ENCODE peak calls at places on chromosomes 11 and 22, in seven cellular contexts. D is epithelial cell of esophagus, C is AG10803, V is lung, J is AG04450, S is GM12865, O is ascending aorta. F is an unnamed sample.

GRCh38 chr22:24497879-24498278 is 2.7 kb downstream of the UPB1 start:
- DNase-seq in D (no peak), C (peak), V (no peak), J (no peak), S (no peak), O (no peak), F (no peak)

GRCh38 chr11:64878223-64878493 is 263 bp downstream of the EHD1 start:
- DNase-seq in D (no peak), C (no peak), V (no peak), J (no peak), S (no peak), O (peak), F (no peak)

GRCh38 chr11:105268404-105269062 is 129.0 kb upstream of the CARD18 start:
- DNase-seq in D (no peak), C (no peak), V (no peak), J (no peak), S (no peak), O (no peak), F (no peak)

GRCh38 chr11:100684101-100685065 is 2.7 kb upstream of the ARHGAP42 start:
- DNase-seq in D (peak), C (no peak), V (no peak), J (no peak), S (peak), O (no peak), F (peak)

GRCh38 chr11:14305649-14306048 is 53.3 kb downstream of the RRAS2 start:
- DNase-seq in D (no peak), C (no peak), V (no peak), J (no peak), S (no peak), O (no peak), F (no peak)

GRCh38 chr11:26844963-26845362 is 123.1 kb upstream of the SLC5A12 start:
- DNase-seq in D (no peak), C (no peak), V (no peak), J (no peak), S (no peak), O (no peak), F (no peak)

GRCh38 chr11:66326261-66327111 is 9.6 kb upstream of the CD248 start:
- DNase-seq in D (no peak), C (peak), V (no peak), J (no peak), S (no peak), O (no peak), F (peak)

GRCh38 chr11:12502041-12502440 is 124.7 kb downstream of the PARVA start:
- DNase-seq in D (no peak), C (peak), V (no peak), J (no peak), S (no peak), O (no peak), F (peak)

GRCh38 chr11:10777806-10778205 is 26.8 kb downstream of the CTR9 start:
- DNase-seq in D (no peak), C (peak), V (no peak), J (no peak), S (no peak), O (no peak), F (no peak)

GRCh38 chr11:91730071-91730470 is 494.5 kb upstream of the FAT3 start:
- DNase-seq in D (no peak), C (no peak), V (no peak), J (no peak), S (no peak), O (no peak), F (peak)

GRCh38 chr11:34098813-34099212 is 6.6 kb upstream of the NAT10 start:
- DNase-seq in D (no peak), C (no peak), V (no peak), J (no peak), S (no peak), O (no peak), F (no peak)

GRCh38 chr22:20128902-20129746 is 2.5 kb upstream of the ZDHHC8 start:
- DNase-seq in D (peak), C (peak), V (no peak), J (no peak), S (peak), O (no peak), F (no peak)

GRCh38 chr11:94768602-94769511 is 701 bp downstream of the AMOTL1 start:
- DNase-seq in D (no peak), C (no peak), V (peak), J (no peak), S (no peak), O (peak), F (peak)

GRCh38 chr11:114166897-114167323 is 107.4 kb downstream of the ZBTB16 start:
- DNase-seq in D (peak), C (peak), V (no peak), J (peak), S (no peak), O (no peak), F (peak)

GRCh38 chr22:38953577-38954413 is 3.6 kb upstream of the APOBEC3A start:
- DNase-seq in D (peak), C (peak), V (no peak), J (no peak), S (peak), O (no peak), F (no peak)

GRCh38 chr11:96213500-96213899 is 129.5 kb downstream of the MAML2 start:
- DNase-seq in D (no peak), C (peak), V (no peak), J (no peak), S (no peak), O (no peak), F (peak)

GRCh38 chr11:34744511-34744910 is 123.6 kb downstream of the EHF start:
- DNase-seq in D (no peak), C (no peak), V (no peak), J (no peak), S (no peak), O (no peak), F (no peak)

GRCh38 chr11:44805596-44805995 is 78.8 kb downstream of the TSPAN18 start:
- DNase-seq in D (no peak), C (peak), V (no peak), J (no peak), S (no peak), O (no peak), F (no peak)

GRCh38 chr11:557328-558132 is 3.0 kb downstream of the LMNTD2 start:
- DNase-seq in D (no peak), C (no peak), V (no peak), J (no peak), S (no peak), O (no peak), F (no peak)

DNA sequence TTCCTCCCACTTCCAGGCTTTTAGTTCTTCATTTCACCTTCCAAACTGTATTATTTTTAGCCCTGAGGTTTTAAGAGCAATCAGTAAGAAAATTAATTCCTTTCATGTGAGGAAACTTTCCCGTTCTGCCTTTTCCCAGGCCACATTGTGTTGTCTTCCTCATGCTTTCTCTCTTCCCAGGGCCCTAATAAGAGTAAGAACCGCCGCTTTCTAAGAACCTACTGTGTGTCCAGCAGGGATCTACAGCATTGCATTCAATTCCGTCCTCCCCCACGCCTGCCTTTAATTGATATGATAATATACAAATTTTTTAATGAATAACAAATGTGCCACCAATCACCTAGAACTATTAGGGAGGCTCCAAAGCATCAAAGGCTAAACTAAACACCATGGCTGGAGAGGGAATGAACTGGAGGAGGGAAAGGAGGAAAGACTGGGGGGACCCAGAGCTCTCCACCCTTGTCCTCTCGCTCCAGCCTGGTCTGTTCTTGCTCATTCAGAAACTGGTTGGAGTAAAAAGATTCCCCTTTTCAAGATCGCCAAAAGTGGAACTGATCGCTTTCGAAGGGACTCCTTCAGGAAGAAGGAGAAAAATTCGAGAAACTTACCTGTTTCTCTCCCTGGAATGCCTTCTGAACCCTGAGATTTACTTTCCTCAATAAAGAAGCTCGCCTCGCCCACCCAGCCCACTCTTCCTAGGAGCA is 46.8 kb downstream of the OR4D9 start:
- DNase-seq in D (no peak), C (no peak), V (no peak), J (no peak), S (no peak), O (no peak), F (peak)
- H3K4me3 ChIP-seq in D (peak), C (peak), V (no peak), J (peak), S (peak), O (peak), F (peak)

GRCh38 chr11:19800162-19800561 is 87.5 kb downstream of the NAV2 start:
- DNase-seq in D (no peak), C (no peak), V (no peak), J (no peak), S (no peak), O (no peak), F (no peak)
- TF ChIP-seq CTCF in D (peak), C (peak), V (no peak), J (peak), S (peak), O (peak), F (peak)

GRCh38 chr22:35892192-35892591 is 136.4 kb downstream of the RBFOX2 start:
- DNase-seq in D (peak), C (peak), V (no peak), J (peak), S (no peak), O (no peak), F (peak)

GRCh38 chr22:35894937-35895708 is 133.5 kb downstream of the RBFOX2 start:
- DNase-seq in D (peak), C (peak), V (no peak), J (peak), S (no peak), O (peak), F (peak)

GRCh38 chr22:35896306-35896705 is 132.3 kb downstream of the RBFOX2 start:
- DNase-seq in D (peak), C (no peak), V (no peak), J (no peak), S (no peak), O (no peak), F (no peak)

GRCh38 chr22:35893698-35894097 is 134.9 kb downstream of the RBFOX2 start:
- DNase-seq in D (no peak), C (peak), V (no peak), J (no peak), S (no peak), O (no peak), F (no peak)

DNA sequence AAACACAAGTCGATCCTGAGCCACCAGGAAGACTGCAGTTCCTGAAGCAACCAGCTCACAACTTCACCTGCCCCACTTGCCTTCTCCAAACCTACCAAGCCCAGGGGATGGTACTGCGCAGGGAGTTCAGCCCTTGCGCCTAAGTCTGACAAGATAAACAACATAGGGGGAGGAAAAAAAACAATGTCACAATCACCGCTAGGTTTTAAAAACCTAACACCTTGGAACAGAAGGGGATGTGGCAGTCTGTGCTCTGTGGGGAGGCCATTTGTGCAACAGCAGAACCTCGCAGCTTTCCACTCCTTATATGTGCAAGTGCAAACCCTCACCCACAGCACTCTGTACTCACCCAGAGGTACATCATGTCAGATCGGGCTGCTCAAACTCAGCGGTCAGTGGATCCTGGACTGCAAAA is 134.2 kb downstream of the RBFOX2 start:
- DNase-seq in D (peak), C (no peak), V (no peak), J (no peak), S (no peak), O (peak), F (peak)
- H3K4me3 ChIP-seq in D (peak), C (peak), V (no peak), J (no peak), S (no peak), O (peak), F (peak)

DNA sequence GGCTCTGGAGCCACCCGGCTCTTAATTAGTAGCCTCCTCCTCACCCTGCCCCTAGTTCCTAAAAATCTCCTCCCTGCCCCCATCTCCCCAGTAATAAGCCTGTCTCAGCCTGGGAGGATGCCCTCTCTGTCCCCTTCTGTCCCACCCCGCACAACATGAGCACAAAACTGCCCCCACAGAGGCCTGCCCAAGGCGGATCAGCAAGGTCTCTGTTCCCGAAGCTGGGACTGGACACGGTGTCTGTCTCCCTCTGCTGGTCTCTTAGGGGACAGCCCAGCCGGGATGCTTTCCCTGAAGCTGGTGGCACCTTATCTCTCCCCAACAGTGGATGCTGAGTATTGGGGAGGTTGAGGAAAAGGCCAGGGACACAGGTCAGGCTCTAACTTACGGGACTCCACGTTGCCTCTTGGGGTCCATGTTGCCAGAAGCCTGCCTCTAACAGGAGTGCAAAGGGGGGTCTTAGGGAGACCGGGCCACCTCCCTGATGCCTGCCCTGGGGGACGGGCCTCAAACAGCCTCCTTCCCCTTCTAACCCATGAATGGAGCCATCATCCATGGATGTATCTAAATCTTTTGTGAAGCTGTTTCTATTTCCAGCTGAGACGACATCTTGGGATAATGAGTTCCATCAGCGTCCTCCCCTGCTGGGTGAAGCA is 9.2 kb upstream of the RAD9A start:
- DNase-seq in D (peak), C (peak), V (peak), J (no peak), S (peak), O (peak), F (peak)
- TF ChIP-seq CTCF in D (peak), C (peak), V (peak), J (peak), S (peak), O (peak), F (peak)

GRCh38 chr11:45995342-45995734 is 72.9 kb downstream of the LARGE2 start:
- DNase-seq in D (no peak), C (no peak), V (no peak), J (no peak), S (no peak), O (no peak), F (no peak)
- H3K4me3 ChIP-seq in D (no peak), C (no peak), V (no peak), J (no peak), S (no peak), O (no peak), F (no peak)

GRCh38 chr22:37318255-37319109 is 36.2 kb downstream of the CYTH4 start:
- DNase-seq in D (no peak), C (no peak), V (no peak), J (no peak), S (no peak), O (no peak), F (no peak)
- TF ChIP-seq CTCF in D (no peak), C (no peak), V (no peak), J (peak), S (no peak), O (no peak), F (no peak)

GRCh38 chr22:30188911-30189310 is 57.6 kb downstream of the LIF start:
- DNase-seq in D (no peak), C (no peak), V (no peak), J (no peak), S (no peak), O (no peak), F (no peak)

GRCh38 chr22:30193031-30193794 is 53.3 kb downstream of the LIF start:
- DNase-seq in D (no peak), C (no peak), V (no peak), J (no peak), S (no peak), O (no peak), F (no peak)

GRCh38 chr22:30191049-30191701 is 55.4 kb downstream of the LIF start:
- DNase-seq in D (no peak), C (no peak), V (no peak), J (no peak), S (no peak), O (no peak), F (no peak)

GRCh38 chr22:30192427-30192826 is 54.1 kb downstream of the LIF start:
- DNase-seq in D (no peak), C (no peak), V (no peak), J (no peak), S (peak), O (no peak), F (no peak)

DNA sequence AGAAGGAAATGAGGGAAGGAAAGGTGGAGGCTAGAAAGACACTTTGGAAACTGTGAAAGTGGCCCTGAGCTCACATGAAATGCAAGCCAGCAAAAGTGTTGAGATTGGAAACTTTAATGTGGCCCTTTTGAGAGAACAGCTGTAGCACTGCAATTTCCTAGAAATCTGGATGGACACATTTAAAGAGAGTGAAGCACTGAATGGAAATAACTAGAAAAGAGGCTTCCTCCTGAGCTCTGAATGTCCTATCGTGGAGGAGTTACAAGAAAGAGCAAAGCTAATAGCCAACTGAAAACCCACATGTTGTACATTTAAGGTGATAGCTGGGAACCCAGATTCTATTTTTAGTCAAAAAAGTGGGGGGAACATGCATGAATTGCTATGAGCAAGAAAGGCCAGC is 55.9 kb downstream of the LIF start:
- DNase-seq in D (no peak), C (no peak), V (no peak), J (no peak), S (no peak), O (no peak), F (no peak)
- H3K4me3 ChIP-seq in D (no peak), C (no peak), V (no peak), J (no peak), S (no peak), O (no peak), F (no peak)

GRCh38 chr22:36510966-36511881 is 4.4 kb upstream of the FOXRED2 start:
- DNase-seq in D (peak), C (peak), V (no peak), J (peak), S (peak), O (no peak), F (peak)
- TF ChIP-seq CTCF in D (peak), C (peak), V (no peak), J (peak), S (peak), O (peak), F (peak)

GRCh38 chr22:31678748-31679147 is 16.7 kb upstream of the PISD start:
- DNase-seq in D (no peak), C (no peak), V (no peak), J (no peak), S (no peak), O (no peak), F (no peak)

GRCh38 chr22:31683181-31684105 is 21.4 kb upstream of the PISD start:
- DNase-seq in D (peak), C (peak), V (no peak), J (no peak), S (no peak), O (no peak), F (no peak)

GRCh38 chr22:31681625-31682345 is 19.8 kb upstream of the PISD start:
- DNase-seq in D (no peak), C (peak), V (no peak), J (no peak), S (no peak), O (no peak), F (peak)

GRCh38 chr22:31682751-31683150 is 20.7 kb upstream of the PISD start:
- DNase-seq in D (no peak), C (no peak), V (no peak), J (no peak), S (no peak), O (no peak), F (no peak)

DNA sequence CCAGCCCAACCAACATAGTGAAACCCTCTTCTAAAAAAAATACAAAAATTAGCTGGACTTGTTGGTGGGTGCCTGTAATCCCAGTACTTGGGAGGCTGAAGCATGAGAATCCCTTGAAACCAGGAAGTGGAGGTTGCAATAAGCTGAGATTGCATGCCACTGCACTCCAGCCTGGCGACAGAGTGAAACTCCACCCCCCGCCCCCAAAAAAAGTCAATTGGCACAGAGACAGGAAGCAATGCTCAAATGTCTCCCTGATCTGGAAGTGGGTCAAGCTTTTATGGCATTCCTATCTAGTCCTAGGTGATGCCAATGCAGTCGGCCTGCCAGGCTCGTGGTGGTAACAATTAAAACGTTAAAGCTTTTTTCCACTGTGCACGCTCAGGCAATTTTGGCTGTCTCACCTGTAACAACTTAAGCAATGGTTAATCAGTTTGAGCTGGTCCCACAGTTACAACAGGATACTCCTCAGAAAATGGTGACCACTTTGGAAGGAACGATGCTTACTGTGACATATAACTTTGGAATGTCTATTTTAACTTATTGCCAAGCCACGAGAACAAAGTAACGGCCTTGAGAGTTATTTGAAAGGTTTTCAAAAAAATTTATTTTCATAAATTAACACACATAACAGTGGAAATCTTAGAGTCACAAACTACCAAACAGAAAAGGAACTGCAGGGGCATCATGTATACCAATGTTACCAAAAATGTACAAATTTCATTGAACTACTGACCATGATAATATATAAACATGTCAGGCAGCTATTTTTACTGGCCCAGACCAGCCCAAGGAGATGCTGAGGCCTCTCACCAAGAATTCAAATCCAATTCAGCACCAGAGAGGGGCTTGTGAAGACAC is 19.0 kb upstream of the PISD start:
- DNase-seq in D (peak), C (peak), V (no peak), J (no peak), S (no peak), O (no peak), F (peak)
- H3K4me3 ChIP-seq in D (no peak), C (no peak), V (no peak), J (no peak), S (no peak), O (no peak), F (no peak)

GRCh38 chr11:128420277-128420676 is 167.1 kb downstream of the ETS1 start:
- DNase-seq in D (no peak), C (no peak), V (no peak), J (no peak), S (no peak), O (no peak), F (no peak)
- TF ChIP-seq CTCF in D (no peak), C (no peak), V (no peak), J (no peak), S (no peak), O (no peak), F (no peak)

F was measured in astrocyte of the spinal cord.